ENCODE peak calls at places on chromosomes 11 and 22, in five cellular contexts. One of them, this sample, is unnamed.
A peak's percentile ranks its signal among the peaks of the same experiment; 100 is the strongest.

GRCh38 chr11:104095791-104096190 is 59.4 kb downstream of the DDI1 start:
- DNase-seq in H9: no peak
- DNase-seq in mesenchymal stem cell: no peak
- DNase-seq in mesendoderm: no peak
- DNase-seq in IMR-90: no peak
- DNase-seq in this sample: no peak

GRCh38 chr22:24095816-24096215 is 84.7 kb downstream of the CABIN1 start:
- DNase-seq in H9: no peak
- DNase-seq in mesenchymal stem cell: no peak
- DNase-seq in mesendoderm: no peak
- DNase-seq in IMR-90: no peak
- DNase-seq in this sample: no peak

GRCh38 chr11:134516529-134516928 is 104.5 kb upstream of the B3GAT1 start:
- DNase-seq in H9: no peak
- DNase-seq in mesenchymal stem cell: no peak
- DNase-seq in mesendoderm: no peak
- DNase-seq in IMR-90: no peak
- DNase-seq in this sample: no peak

GRCh38 chr11:88179141-88179540 is 3.9 kb upstream of the RAB38 start:
- DNase-seq in H9: no peak
- DNase-seq in mesenchymal stem cell: peak; percentile 48
- DNase-seq in mesendoderm: no peak
- DNase-seq in IMR-90: peak; percentile 61
- DNase-seq in this sample: no peak

GRCh38 chr22:33409134-33409533 is 351.0 kb upstream of the SYN3 start:
- DNase-seq in H9: peak; percentile 31
- DNase-seq in mesenchymal stem cell: no peak
- DNase-seq in mesendoderm: peak; percentile 14
- DNase-seq in IMR-90: no peak
- DNase-seq in this sample: no peak

GRCh38 chr11:45053736-45054446 is 92.5 kb upstream of the PRDM11 start:
- DNase-seq in H9: no peak
- DNase-seq in mesenchymal stem cell: no peak
- DNase-seq in mesendoderm: no peak
- DNase-seq in IMR-90: no peak
- DNase-seq in this sample: no peak

GRCh38 chr11:134489728-134490127 is 77.7 kb upstream of the B3GAT1 start:
- DNase-seq in H9: no peak
- DNase-seq in mesenchymal stem cell: no peak
- DNase-seq in mesendoderm: no peak
- DNase-seq in IMR-90: no peak
- DNase-seq in this sample: no peak

GRCh38 chr22:44181912-44182590 is 1.3 kb downstream of the PARVG start:
- DNase-seq in H9: no peak
- DNase-seq in mesenchymal stem cell: no peak
- DNase-seq in mesendoderm: no peak
- DNase-seq in IMR-90: no peak
- DNase-seq in this sample: no peak

GRCh38 chr11:115168229-115168671 is 336.0 kb downstream of the CADM1 start:
- DNase-seq in H9: no peak
- DNase-seq in mesenchymal stem cell: no peak
- DNase-seq in mesendoderm: no peak
- DNase-seq in IMR-90: no peak
- DNase-seq in this sample: no peak

GRCh38 chr11:82733444-82734119 is at the start of gene FAM181B:
- DNase-seq in H9: peak; percentile 87
- DNase-seq in mesenchymal stem cell: peak; percentile 28
- DNase-seq in mesendoderm: peak; percentile 88
- DNase-seq in IMR-90: no peak
- DNase-seq in this sample: peak; percentile 83

GRCh38 chr22:22546490-22546889 is 12.6 kb downstream of the PRAME start:
- DNase-seq in H9: no peak
- DNase-seq in mesenchymal stem cell: no peak
- DNase-seq in mesendoderm: no peak
- DNase-seq in IMR-90: peak; percentile 8
- DNase-seq in this sample: no peak

GRCh38 chr11:75261902-75262361 is 21.4 kb downstream of the TPBGL start:
- DNase-seq in H9: no peak
- DNase-seq in mesenchymal stem cell: no peak
- DNase-seq in mesendoderm: no peak
- DNase-seq in IMR-90: no peak
- DNase-seq in this sample: no peak

GRCh38 chr22:37675930-37676571 is 615 bp downstream of the LGALS1 start:
- DNase-seq in H9: no peak
- DNase-seq in mesenchymal stem cell: peak; percentile 45
- DNase-seq in mesendoderm: no peak
- DNase-seq in IMR-90: no peak
- DNase-seq in this sample: no peak

GRCh38 chr22:22196018-22196533 is 48.5 kb upstream of the VPREB1 start:
- DNase-seq in H9: no peak
- DNase-seq in mesenchymal stem cell: no peak
- DNase-seq in mesendoderm: no peak
- DNase-seq in IMR-90: no peak
- DNase-seq in this sample: no peak

GRCh38 chr11:34449013-34449412 is 10.3 kb downstream of the CAT start:
- DNase-seq in H9: no peak
- DNase-seq in mesenchymal stem cell: no peak
- DNase-seq in mesendoderm: no peak
- DNase-seq in IMR-90: no peak
- DNase-seq in this sample: no peak

GRCh38 chr11:122869622-122870021 is 12.9 kb upstream of the JHY start:
- DNase-seq in H9: no peak
- DNase-seq in mesenchymal stem cell: no peak
- DNase-seq in mesendoderm: no peak
- DNase-seq in IMR-90: no peak
- DNase-seq in this sample: no peak

GRCh38 chr11:27201454-27202302 is 161.1 kb downstream of the BBOX1 start:
- DNase-seq in H9: no peak
- DNase-seq in mesenchymal stem cell: peak; percentile 80
- DNase-seq in mesendoderm: no peak
- DNase-seq in IMR-90: peak; percentile 48
- DNase-seq in this sample: no peak

GRCh38 chr22:36369004-36369921 is 18.5 kb downstream of the MYH9 start:
- DNase-seq in H9: no peak
- DNase-seq in mesenchymal stem cell: peak; percentile 56
- DNase-seq in mesendoderm: peak; percentile 41
- DNase-seq in IMR-90: peak; percentile 21
- DNase-seq in this sample: no peak

GRCh38 chr22:22692707-22693530 is 48.5 kb downstream of the GGTLC2 start:
- DNase-seq in H9: peak; percentile 68
- DNase-seq in mesenchymal stem cell: no peak
- DNase-seq in mesendoderm: peak; percentile 68
- DNase-seq in IMR-90: peak; percentile 57
- DNase-seq in this sample: peak; percentile 33

GRCh38 chr22:31846161-31847115 is 92.6 kb downstream of the DEPDC5 start:
- DNase-seq in H9: no peak
- DNase-seq in mesenchymal stem cell: peak; percentile 96
- DNase-seq in mesendoderm: peak; percentile 36
- DNase-seq in IMR-90: peak; percentile 96
- DNase-seq in this sample: no peak

GRCh38 chr22:46934746-46935491 is 172.5 kb downstream of the TBC1D22A start:
- DNase-seq in H9: no peak
- DNase-seq in mesenchymal stem cell: peak; percentile 98
- DNase-seq in mesendoderm: peak; percentile 74
- DNase-seq in IMR-90: peak; percentile 98
- DNase-seq in this sample: no peak

GRCh38 chr22:39360674-39361413 is 11.1 kb downstream of the SYNGR1 start:
- DNase-seq in H9: peak; percentile 43
- DNase-seq in mesenchymal stem cell: no peak
- DNase-seq in mesendoderm: peak; percentile 93
- DNase-seq in IMR-90: no peak
- DNase-seq in this sample: no peak

GRCh38 chr22:32557424-32557823 is 82.8 kb downstream of the FBXO7 start:
- DNase-seq in H9: no peak
- DNase-seq in mesenchymal stem cell: peak; percentile 84
- DNase-seq in mesendoderm: no peak
- DNase-seq in IMR-90: no peak
- DNase-seq in this sample: no peak

GRCh38 chr11:35792148-35792845 is 129.7 kb downstream of the TRIM44 start:
- DNase-seq in H9: no peak
- DNase-seq in mesenchymal stem cell: no peak
- DNase-seq in mesendoderm: no peak
- DNase-seq in IMR-90: no peak
- DNase-seq in this sample: no peak

GRCh38 chr22:32836286-32836859 is 34.9 kb downstream of the TIMP3 start:
- DNase-seq in H9: no peak
- DNase-seq in mesenchymal stem cell: no peak
- DNase-seq in mesendoderm: peak; percentile 36
- DNase-seq in IMR-90: peak; percentile 22
- DNase-seq in this sample: no peak

GRCh38 chr11:17719028-17719939 is at the start of gene MYOD1:
- DNase-seq in H9: peak; percentile 73
- DNase-seq in mesenchymal stem cell: no peak
- DNase-seq in mesendoderm: peak; percentile 51
- DNase-seq in IMR-90: no peak
- DNase-seq in this sample: no peak

GRCh38 chr11:75035911-75036536 is 47.3 kb downstream of the NEU3 start:
- DNase-seq in H9: peak; percentile 23
- DNase-seq in mesenchymal stem cell: no peak
- DNase-seq in mesendoderm: peak; percentile 51
- DNase-seq in IMR-90: no peak
- DNase-seq in this sample: no peak

GRCh38 chr11:61731956-61732675 is 20.3 kb upstream of the MYRF start:
- DNase-seq in H9: no peak
- DNase-seq in mesenchymal stem cell: no peak
- DNase-seq in mesendoderm: no peak
- DNase-seq in IMR-90: no peak
- DNase-seq in this sample: no peak

GRCh38 chr22:50705851-50706351 is 32.1 kb upstream of the ACR start:
- DNase-seq in H9: no peak
- DNase-seq in mesenchymal stem cell: no peak
- DNase-seq in mesendoderm: no peak
- DNase-seq in IMR-90: no peak
- DNase-seq in this sample: no peak

GRCh38 chr11:85955531-85955930 is 100.3 kb downstream of the CCDC83 start:
- DNase-seq in H9: no peak
- DNase-seq in mesenchymal stem cell: peak; percentile 75
- DNase-seq in mesendoderm: peak; percentile 92
- DNase-seq in IMR-90: peak; percentile 78
- DNase-seq in this sample: no peak

GRCh38 chr11:108672113-108672512 is 7.2 kb downstream of the DDX10 start:
- DNase-seq in H9: no peak
- DNase-seq in mesenchymal stem cell: peak; percentile 39
- DNase-seq in mesendoderm: peak; percentile 22
- DNase-seq in IMR-90: peak; percentile 61
- DNase-seq in this sample: no peak

GRCh38 chr22:23128269-23129108 is 13.3 kb downstream of the RSPH14 start:
- DNase-seq in H9: peak; percentile 81
- DNase-seq in mesenchymal stem cell: peak; percentile 55
- DNase-seq in mesendoderm: peak; percentile 82
- DNase-seq in IMR-90: peak; percentile 84
- DNase-seq in this sample: peak; percentile 72

DNA sequence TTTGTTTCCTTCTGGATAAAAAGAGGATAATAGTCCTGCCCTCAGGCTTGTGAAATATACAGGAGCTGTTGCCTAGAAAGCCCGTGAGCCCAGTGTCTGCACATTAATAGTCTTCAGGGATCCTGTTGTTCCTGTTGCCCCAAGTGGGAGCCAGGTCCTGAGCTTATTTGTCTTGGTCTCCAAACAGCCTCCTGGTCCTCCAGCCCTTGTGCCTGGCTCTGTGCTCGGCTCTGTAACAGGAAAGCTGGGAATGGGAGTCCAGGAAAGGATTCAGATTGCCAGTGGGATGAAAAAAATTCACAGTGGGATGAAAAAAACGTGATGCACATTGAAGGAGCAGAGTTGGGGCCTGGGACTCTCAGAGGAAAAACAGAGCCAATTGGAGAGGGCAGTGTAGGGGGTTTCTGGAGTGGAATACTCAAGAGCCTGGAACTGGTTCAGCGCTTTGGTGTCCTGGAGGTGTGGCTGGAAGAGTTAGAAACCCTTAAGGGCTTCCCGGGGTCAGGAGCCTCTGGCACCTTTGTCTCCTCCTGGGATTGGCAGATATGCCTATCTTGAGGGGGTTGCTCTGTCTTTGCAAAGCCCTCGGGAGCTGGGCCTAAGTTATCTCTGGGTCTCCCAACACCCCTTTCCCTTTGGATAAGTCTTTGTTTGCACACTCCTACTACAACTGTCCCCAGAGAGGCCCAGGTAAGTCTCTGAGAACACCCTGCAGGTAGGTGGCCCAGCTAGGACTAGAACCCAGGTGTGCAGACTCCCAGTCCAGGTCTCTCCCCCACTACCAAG is 2.3 kb upstream of the INPPL1 start:
- DNase-seq in H9: peak; percentile 41
- DNase-seq in mesenchymal stem cell: no peak
- DNase-seq in mesendoderm: peak; percentile 38
- DNase-seq in IMR-90: no peak
- DNase-seq in this sample: no peak
- H2BK5ac ChIP-seq in H9: no peak overlapping the region
- H2BK5ac ChIP-seq in mesenchymal stem cell: no peak overlapping the region
- H2BK5ac ChIP-seq in mesendoderm: no peak overlapping the region
- H2BK5ac ChIP-seq in IMR-90: peak overlapping the region; percentile 15
- H2BK5ac ChIP-seq in this sample: no peak overlapping the region

GRCh38 chr22:17347724-17348123 is 21.5 kb upstream of the CECR2 start:
- DNase-seq in H9: no peak
- DNase-seq in mesenchymal stem cell: no peak
- DNase-seq in mesendoderm: no peak
- DNase-seq in IMR-90: no peak
- DNase-seq in this sample: no peak
- H4K8ac ChIP-seq in H9: no peak overlapping the region
- H4K8ac ChIP-seq in mesenchymal stem cell: no peak overlapping the region
- H4K8ac ChIP-seq in mesendoderm: no peak overlapping the region
- H4K8ac ChIP-seq in IMR-90: no peak overlapping the region
- H4K8ac ChIP-seq in this sample: no peak overlapping the region

DNA sequence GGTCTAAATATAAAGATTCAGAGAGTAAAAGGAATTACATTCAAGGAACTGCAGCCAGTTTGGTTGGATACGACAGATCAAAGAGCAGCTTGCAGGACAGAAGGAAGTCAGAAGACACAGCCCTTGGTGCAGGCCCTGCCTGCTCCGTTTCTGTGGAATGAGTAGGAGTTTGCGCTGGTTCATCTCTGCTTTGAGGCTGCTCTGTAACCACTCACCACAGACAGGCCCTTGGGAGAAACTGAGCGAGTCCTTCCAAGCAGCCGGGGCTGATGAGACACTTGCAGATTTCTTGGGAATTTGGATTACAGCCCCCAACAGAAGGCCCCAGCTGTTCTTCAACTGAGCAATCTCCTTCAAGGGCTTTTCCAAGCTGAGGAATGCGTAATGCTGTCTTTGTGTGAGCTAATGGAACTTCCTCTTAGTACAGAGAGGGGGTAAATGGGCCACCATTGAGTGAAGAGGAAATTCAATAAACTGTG is 16.4 kb downstream of the IL10RA start:
- DNase-seq in H9: no peak
- DNase-seq in mesenchymal stem cell: peak; percentile 87
- DNase-seq in mesendoderm: peak; percentile 47
- DNase-seq in IMR-90: no peak
- DNase-seq in this sample: peak; percentile 31
- H3K4me1 ChIP-seq in H9: peaks cover 6% of the 10 kb centered on the region
- H3K4me1 ChIP-seq in mesenchymal stem cell: no peaks in the 10 kb centered on the region
- H3K4me1 ChIP-seq in mesendoderm: no peaks in the 10 kb centered on the region
- H3K4me1 ChIP-seq in IMR-90: no peaks in the 10 kb centered on the region
- H3K4me1 ChIP-seq in this sample: no peaks in the 10 kb centered on the region

DNA sequence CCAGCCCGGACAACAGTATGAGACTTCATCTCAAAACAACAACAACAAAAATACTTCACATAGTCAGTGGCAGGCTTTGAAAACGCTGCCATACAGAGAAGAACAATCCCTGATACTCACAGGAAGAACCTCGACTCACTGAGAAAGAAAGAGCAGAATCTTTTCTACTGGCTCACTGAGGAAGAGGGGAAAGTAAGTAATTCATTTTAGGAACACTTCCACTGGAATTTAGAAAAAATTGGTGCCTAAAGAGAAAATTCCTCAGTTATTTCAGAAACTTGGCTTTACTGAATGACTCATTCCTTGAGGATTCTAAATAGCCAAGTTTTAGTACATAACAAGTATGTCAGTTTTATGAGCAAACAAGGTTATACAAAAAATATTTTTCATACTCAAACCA is 12.3 kb downstream of the NARS2 start:
- DNase-seq in H9: no peak
- DNase-seq in mesenchymal stem cell: peak; percentile 40
- DNase-seq in mesendoderm: peak; percentile 25
- DNase-seq in IMR-90: peak; percentile 75
- DNase-seq in this sample: no peak
- H2BK5ac ChIP-seq in H9: no peak overlapping the region
- H2BK5ac ChIP-seq in mesenchymal stem cell: peak overlapping the region; percentile 61
- H2BK5ac ChIP-seq in mesendoderm: no peak overlapping the region
- H2BK5ac ChIP-seq in IMR-90: peak overlapping the region; percentile 92
- H2BK5ac ChIP-seq in this sample: no peak overlapping the region